ENCODE peak calls at places on chromosomes 6 and 20, in seven cellular contexts. P is AG04449, K is AG04450, I is AG09309, Z is fibroblast of lung, O is tibial nerve, F is uterus. E is an unnamed sample.

GRCh38 chr20:57620274-57620990 is at the start of gene ZBP1:
- DNase-seq in F (no peak), P (no peak), I (no peak), K (no peak), Z (no peak), O (no peak), E (no peak)

GRCh38 chr6:153121311-153121710 is 9.8 kb downstream of the RGS17 start:
- DNase-seq in I (no peak), F (no peak), K (no peak), Z (no peak), P (no peak), O (no peak), E (no peak)

GRCh38 chr20:36613974-36614373 is 8.4 kb downstream of the RAB5IF start:
- DNase-seq in P (no peak), F (no peak), I (no peak), O (no peak), K (no peak), Z (no peak), E (no peak)

GRCh38 chr6:111850288-111850937 is 22.8 kb downstream of the FYN start:
- DNase-seq in O (no peak), K (no peak), P (no peak), F (no peak), I (no peak), Z (no peak), E (no peak)

GRCh38 chr6:16625319-16626240 is 135.7 kb downstream of the ATXN1 start:
- DNase-seq in Z (no peak), F (no peak), P (no peak), K (no peak), O (no peak), I (no peak), E (no peak)

GRCh38 chr6:64691069-64691468 is 1016.0 kb downstream of the EYS start:
- DNase-seq in P (no peak), K (no peak), O (no peak), F (no peak), I (no peak), Z (peak; percentile 28), E (no peak)

GRCh38 chr6:101181006-101181405 is 212.5 kb upstream of the GRIK2 start:
- DNase-seq in O (no peak), P (no peak), K (no peak), I (no peak), F (no peak), Z (no peak), E (no peak)

GRCh38 chr6:169292340-169293124 is 38.9 kb upstream of the THBS2 start:
- DNase-seq in I (peak; percentile 95), P (peak; percentile 83), O (peak; percentile 43), F (peak; percentile 90), Z (peak; percentile 94), K (peak; percentile 89), E (no peak)

GRCh38 chr6:136323431-136324112 is 33.9 kb upstream of the BCLAF1 start:
- DNase-seq in P (no peak), F (no peak), Z (peak; percentile 34), K (no peak), I (no peak), O (no peak), E (peak; percentile 84)

GRCh38 chr6:148367418-148368024 is 24.9 kb downstream of the SASH1 start:
- DNase-seq in Z (peak; percentile 75), O (peak; percentile 47), I (no peak), F (peak; percentile 70), P (no peak), K (peak; percentile 38), E (no peak)

GRCh38 chr20:5480824-5481600 is 164.3 kb upstream of the PROKR2 start:
- DNase-seq in K (no peak), I (no peak), F (no peak), O (no peak), P (no peak), Z (no peak), E (no peak)

GRCh38 chr6:166417285-166417691 is 34.5 kb upstream of the MPC1 start:
- DNase-seq in I (no peak), F (no peak), O (no peak), K (no peak), Z (no peak), P (no peak), E (no peak)

DNA sequence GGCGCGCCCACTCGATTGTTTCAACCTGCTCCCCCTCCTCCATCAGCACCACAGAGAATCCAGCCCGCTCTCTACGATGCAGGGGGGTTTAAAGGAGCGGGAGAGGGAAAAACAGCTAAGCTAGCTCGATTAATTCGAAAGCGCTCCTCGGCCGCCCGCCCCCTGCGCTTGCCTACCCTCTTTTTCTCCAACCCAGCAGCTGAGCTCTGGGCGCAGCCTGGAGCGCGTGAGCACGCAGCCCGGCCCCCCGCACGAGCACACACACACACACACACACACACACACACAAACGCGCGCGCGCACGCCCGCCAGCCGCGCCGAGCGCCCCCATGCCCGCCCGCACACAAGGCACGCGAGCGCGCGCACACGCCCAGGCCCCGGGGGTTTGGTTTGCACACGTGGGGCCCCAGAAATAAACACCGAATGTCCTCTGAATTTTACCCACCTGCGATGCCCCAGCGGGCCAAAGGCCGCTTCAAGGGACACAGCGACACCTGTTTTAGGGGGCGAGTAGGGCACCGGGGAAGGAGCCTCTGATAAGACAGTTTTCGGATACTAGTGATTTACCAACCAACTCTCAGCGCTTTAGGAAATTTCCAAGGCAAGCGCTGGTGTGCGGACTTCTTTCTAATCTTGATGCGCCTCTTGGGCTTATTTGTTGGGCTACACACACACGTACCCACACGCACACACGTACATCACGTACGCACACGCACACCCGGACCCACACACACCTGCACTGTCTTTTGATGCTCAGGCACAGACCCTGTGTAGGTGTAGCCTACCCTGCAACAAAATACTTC is 787 bp upstream of the NRN1 start:
- DNase-seq in O (no peak), I (no peak), F (no peak), P (no peak), Z (no peak), K (no peak), E (no peak)
- TF ChIP-seq CTCF in O (peak; percentile 21), I (no peak), F (no peak), P (no peak), Z (no peak), K (no peak), E (peak; percentile 17)

DNA sequence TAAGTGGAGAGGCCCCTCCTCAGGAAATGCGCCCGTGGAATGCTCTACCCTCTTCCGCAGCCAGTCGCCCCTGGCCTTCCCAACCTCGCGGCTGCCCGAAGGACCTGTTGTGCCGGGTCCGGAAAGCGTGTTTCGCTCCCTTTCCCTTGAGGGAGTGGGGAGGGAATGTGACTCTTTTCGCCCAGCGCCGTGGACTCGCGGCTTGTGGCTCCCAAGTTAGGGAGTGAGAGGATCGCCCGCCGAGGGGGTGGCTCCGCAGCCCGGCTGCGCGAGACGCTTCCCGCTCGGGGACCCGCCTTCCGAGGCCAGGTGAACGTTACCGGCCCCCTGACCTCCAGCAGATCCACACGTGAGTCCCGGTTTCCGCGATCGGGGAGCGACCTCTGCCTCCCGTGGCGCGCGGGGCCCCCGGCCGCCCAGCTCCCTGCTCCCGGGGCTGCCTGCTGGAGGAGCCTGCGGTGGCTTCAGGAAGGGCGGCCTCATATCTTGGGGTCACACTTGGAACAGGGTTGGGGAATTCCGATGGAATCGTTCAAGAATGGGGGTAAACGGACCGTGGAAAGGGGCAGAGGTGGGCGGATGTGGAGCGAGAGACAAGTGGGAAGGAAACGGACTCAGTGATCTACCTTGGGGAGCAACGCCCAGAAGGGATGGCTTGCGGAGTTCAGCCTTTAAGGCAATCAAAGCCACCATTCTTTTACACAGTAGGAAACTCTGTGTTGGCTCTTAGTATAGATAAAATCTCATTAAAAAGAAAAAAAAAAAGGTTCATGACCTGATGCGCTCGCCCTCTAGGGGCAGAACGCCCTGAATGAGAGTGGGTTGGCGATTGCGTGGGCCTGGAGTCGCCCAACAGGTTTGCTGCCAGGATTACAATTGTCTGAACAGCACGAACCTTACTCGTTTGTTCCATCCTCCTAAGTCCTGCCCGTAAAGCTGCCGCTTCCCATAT is 887 bp downstream of the TPD52L1 start:
- DNase-seq in P (no peak), Z (no peak), F (peak; percentile 33), I (no peak), K (no peak), O (no peak), E (no peak)
- TF ChIP-seq CTCF in P (peak; percentile 18), Z (peak; percentile 5), F (no peak), I (no peak), K (no peak), O (peak; percentile 13), E (peak; percentile 52)

GRCh38 chr20:20837574-20838021 is 125.2 kb upstream of the RALGAPA2 start:
- DNase-seq in Z (peak; percentile 55), P (no peak), O (peak; percentile 28), F (peak; percentile 21), K (peak; percentile 11), I (peak; percentile 8), E (no peak)
- TF ChIP-seq CTCF in Z (peak; percentile 73), P (peak; percentile 60), O (peak; percentile 78), F (peak; percentile 62), K (peak; percentile 67), I (peak; percentile 68), E (peak; percentile 74)

DNA sequence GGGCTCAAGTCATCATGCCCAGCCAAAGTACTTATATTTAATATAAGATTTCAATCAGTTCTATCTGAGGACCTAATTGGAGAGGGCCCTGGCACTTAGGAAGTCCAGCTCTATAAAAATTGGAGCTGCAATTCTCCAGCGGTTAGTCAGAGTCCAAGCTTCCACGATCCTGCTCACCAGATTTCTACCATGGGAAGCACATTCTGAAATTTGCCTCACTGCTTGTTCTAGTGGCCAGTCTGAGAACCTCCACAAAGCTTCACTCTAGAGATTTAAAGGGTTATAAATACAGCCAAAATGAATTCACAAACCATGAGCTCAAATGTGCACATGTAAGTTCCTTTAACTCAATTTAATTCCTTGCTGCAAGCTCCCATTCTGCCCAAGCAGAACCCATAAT is 33.5 kb downstream of the PNLDC1 start:
- DNase-seq in F (no peak), P (peak; percentile 23), K (no peak), O (no peak), Z (no peak), I (peak; percentile 77), E (no peak)
- TF ChIP-seq CTCF in F (no peak), P (peak; percentile 11), K (peak; percentile 16), O (no peak), Z (peak; percentile 5), I (peak; percentile 48), E (no peak)

E was measured in retinal pigment epithelial cell.